ENCODE peak calls at places on chromosomes 13 and 19, in seven cellular contexts. C is GM12878, G is K562, W is GM12891, M is H1, Q is HepG2, A is SK-N-SH. T is an unnamed sample.

GRCh38 chr19:46478356-46478986 is 7.1 kb upstream of the PNMA8A start:
- DNase-seq in Q (no peak), G (peak), W (no peak), C (no peak), M (peak), A (peak), T (no peak)

GRCh38 chr19:3336680-3337523 is 29.5 kb upstream of the NFIC start:
- DNase-seq in Q (peak), A (peak), G (no peak), W (no peak), M (no peak), C (no peak), T (no peak)

GRCh38 chr19:33569822-33570221 is 48.2 kb upstream of the PEPD start:
- DNase-seq in A (no peak), Q (no peak), W (no peak), M (no peak), C (no peak), G (no peak), T (no peak)

GRCh38 chr13:21034602-21035190 is 26.7 kb downstream of the LATS2 start:
- DNase-seq in A (no peak), C (no peak), G (no peak), W (no peak), Q (no peak), M (no peak), T (no peak)

GRCh38 chr13:23469901-23470525 is 36.5 kb upstream of the SACS start:
- DNase-seq in W (no peak), G (no peak), M (no peak), C (no peak), A (no peak), Q (no peak), T (no peak)

GRCh38 chr13:46113596-46113995 is 8.8 kb upstream of the CPB2 start:
- DNase-seq in C (no peak), Q (no peak), W (no peak), G (no peak), A (no peak), M (no peak), T (no peak)

GRCh38 chr19:41223431-41224234 is 4.6 kb downstream of the AXL start:
- DNase-seq in W (no peak), C (no peak), G (no peak), M (peak), A (no peak), Q (peak), T (no peak)

GRCh38 chr13:79780240-79780639 is 299.3 kb downstream of the NDFIP2 start:
- DNase-seq in C (peak), W (no peak), G (no peak), Q (no peak), A (no peak), M (no peak), T (no peak)

DNA sequence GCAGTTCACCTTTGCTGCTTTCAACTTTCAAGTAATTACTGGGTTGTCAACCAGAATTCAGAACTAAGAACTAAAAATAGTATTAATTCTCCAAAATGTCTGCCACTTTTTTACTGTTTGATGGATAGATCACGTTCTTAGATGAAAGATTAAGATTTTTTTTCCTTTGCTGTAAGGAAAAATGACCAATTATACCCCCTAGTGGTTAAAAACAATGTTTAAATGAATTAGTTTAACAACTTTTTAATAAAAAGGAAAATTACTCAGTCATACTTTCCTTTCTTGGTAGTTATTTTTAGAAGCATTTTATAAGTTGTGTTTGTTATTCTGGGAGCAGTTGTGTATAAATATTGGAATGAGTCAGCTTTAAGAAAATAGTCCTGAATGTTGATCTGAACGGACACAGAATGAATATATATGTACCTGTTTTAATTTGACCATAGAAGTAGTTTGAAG is 4.6 kb downstream of the TM9SF2 start:
- DNase-seq in Q (no peak), M (no peak), A (peak), W (no peak), C (no peak), G (no peak), T (no peak)
- TF ChIP-seq TAF1 in Q (no peak), M (no peak), A (no peak), W (no peak), C (no peak), G (no peak), T (no peak)

GRCh38 chr19:15091918-15092753 is 10.1 kb downstream of the OR1I1 start:
- DNase-seq in C (no peak), A (peak), G (peak), M (peak), W (peak), Q (peak), T (peak)
- TF ChIP-seq TAF1 in C (no peak), A (no peak), G (no peak), M (no peak), W (no peak), Q (no peak), T (no peak)

DNA sequence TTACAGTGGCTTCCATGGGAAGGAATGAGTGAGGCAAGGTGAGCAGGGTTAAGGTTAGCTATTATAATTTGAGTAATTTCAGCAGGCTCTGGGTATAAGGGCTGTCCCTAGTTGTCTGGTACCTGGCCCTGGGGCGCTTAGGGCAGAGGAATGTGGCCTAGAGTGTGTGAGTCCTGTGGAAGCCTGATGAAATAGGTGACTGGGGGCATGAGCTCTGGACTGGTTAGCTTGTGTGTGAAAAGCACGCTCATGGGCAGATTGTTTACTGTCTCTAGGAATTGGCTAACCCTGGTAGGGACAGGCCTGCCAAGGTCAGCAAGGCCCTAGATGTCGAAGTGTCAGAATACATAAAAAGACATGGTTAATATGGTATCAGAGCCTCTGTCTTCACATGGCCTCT is 42.5 kb downstream of the SPRYD7 start:
- DNase-seq in M (no peak), A (no peak), C (no peak), Q (peak), G (no peak), W (no peak), T (no peak)
- TF ChIP-seq TAF1 in M (no peak), A (no peak), C (no peak), Q (no peak), G (no peak), W (no peak), T (no peak)

DNA sequence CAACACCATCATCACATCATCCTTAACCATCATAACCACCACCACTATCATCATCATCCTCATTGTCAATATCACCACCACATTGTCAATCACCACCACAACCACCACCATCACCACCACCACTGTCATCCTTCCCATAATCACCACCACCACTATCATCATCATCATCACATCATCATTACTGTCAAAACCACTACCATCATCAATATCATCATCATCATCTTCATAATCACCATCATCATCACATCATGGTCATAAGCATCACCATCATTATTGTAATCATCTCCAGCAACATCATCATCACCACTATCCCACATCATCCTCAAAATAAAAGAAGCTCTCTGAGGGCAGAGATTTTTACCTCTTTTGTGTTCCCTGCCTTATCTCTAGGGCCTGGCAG is 52.2 kb downstream of the MBD3L1 start:
- DNase-seq in W (no peak), Q (no peak), G (no peak), C (no peak), M (no peak), A (no peak), T (no peak)
- TF ChIP-seq TAF1 in W (no peak), Q (no peak), G (no peak), C (no peak), M (no peak), A (no peak), T (no peak)

GRCh38 chr19:498977-499623 is 2.8 kb downstream of the MADCAM1 start:
- DNase-seq in Q (no peak), M (peak), A (no peak), C (no peak), G (no peak), W (no peak), T (no peak)
- TF ChIP-seq TAF1 in Q (no peak), M (no peak), A (no peak), C (no peak), G (no peak), W (no peak), T (no peak)

GRCh38 chr19:1810439-1811160 is 1.5 kb downstream of the ATP8B3 start:
- DNase-seq in A (no peak), Q (no peak), W (no peak), C (no peak), G (no peak), M (no peak), T (no peak)

GRCh38 chr19:1812426-1813196 is 535 bp upstream of the ATP8B3 start:
- DNase-seq in C (peak), Q (peak), A (peak), W (peak), G (peak), M (peak), T (peak)

GRCh38 chr19:1813197-1813836 is 1.2 kb upstream of the ATP8B3 start:
- DNase-seq in G (no peak), Q (no peak), M (no peak), W (no peak), C (no peak), A (no peak), T (no peak)

GRCh38 chr19:1811472-1811894 is 593 bp downstream of the ATP8B3 start:
- DNase-seq in Q (peak), G (peak), C (no peak), W (no peak), A (peak), M (no peak), T (no peak)

DNA sequence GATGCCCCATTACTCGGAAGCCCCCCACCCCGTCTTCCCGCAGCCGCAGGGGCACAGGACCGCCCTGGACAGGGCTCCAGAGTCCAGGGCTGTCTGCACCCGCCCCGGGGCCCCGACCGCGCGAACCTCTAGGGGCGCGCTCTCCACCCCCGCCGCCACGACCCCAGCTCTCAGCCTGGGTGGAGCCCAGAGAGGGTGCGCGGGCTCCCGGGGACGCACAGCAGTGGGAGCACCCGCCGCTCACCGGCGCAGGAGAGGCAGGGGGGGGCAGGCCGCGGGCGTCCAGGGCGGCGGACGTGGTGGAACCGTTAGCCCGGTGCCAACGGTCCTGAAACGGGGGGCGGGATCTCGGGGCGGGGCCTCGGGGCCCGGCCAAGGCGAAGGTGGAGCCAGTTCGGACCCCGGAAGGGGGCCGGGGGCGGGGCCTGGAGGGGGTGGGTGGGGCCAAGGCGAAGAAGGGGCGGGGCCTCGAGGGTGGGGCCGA is at the start of gene ATP8B3:
- DNase-seq in W (peak), G (peak), A (peak), M (peak), C (no peak), Q (no peak), T (peak)
- TF ChIP-seq TAF1 in W (no peak), G (no peak), A (no peak), M (no peak), C (no peak), Q (no peak), T (no peak)

DNA sequence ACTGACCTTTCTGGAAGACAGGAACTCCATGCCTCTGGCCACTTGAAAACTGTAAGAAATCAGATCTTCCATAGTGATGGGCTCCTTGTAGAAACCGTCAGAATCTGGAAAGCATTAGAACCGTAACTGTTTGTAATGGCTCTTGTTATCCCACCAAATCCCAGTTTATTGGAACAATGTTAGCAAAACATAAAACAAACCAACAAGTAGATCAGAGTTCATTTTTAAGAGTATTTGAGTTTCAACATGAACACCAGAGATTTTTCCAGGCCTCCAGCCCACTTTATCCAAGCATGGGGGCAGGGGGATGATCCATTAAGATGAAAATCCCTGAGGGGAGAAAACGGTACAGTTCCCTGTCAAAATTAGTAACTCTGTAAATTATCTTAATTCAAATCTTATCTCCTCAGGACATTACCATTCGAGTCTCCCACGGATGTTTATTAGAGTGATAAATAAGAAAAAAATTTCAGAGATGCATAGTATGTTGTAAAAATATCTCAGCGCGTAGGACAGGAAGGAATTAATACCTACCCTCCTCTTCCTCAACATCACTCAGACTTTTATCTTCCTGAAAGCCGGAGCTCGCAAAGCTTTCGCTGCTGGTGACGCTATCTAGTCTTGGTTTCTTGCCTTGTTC is 172.6 kb downstream of the FLT1 start:
- DNase-seq in W (no peak), M (no peak), C (no peak), A (peak), Q (no peak), G (no peak), T (no peak)
- TF ChIP-seq TAF1 in W (no peak), M (no peak), C (no peak), A (no peak), Q (no peak), G (no peak), T (no peak)

GRCh38 chr13:95524270-95524901 is 28.1 kb upstream of the CLDN10 start:
- DNase-seq in Q (no peak), M (no peak), C (no peak), G (no peak), W (no peak), A (no peak), T (no peak)
- TF ChIP-seq TAF1 in Q (no peak), M (no peak), C (no peak), G (no peak), W (no peak), A (no peak), T (no peak)

T was measured in GM12892.